ENCODE peak calls at places on chromosomes 7 and 10, in ten cellular contexts. One of them, this sample, is unnamed.

GRCh38 chr10:77737608-77738007 is 100.0 kb upstream of the KCNMA1 start:
- DNase-seq in GM20000: no peak
- DNase-seq in Peyer's patch: no peak
- DNase-seq in fibroblast of pulmonary artery: peak
- DNase-seq in H9: no peak
- DNase-seq in nephron progenitor cell: no peak
- DNase-seq in endothelial cell: no peak
- DNase-seq in coronary artery: no peak
- DNase-seq in H1: no peak
- DNase-seq in OCI-LY7: no peak
- DNase-seq in this sample: no peak

GRCh38 chr7:16428672-16429071 is 7.3 kb upstream of the CRPPA start:
- DNase-seq in GM20000: no peak
- DNase-seq in Peyer's patch: no peak
- DNase-seq in fibroblast of pulmonary artery: peak
- DNase-seq in H9: no peak
- DNase-seq in nephron progenitor cell: no peak
- DNase-seq in endothelial cell: no peak
- DNase-seq in coronary artery: no peak
- DNase-seq in H1: no peak
- DNase-seq in OCI-LY7: no peak
- DNase-seq in this sample: no peak

GRCh38 chr10:104209575-104210198 is 22.5 kb downstream of the CFAP43 start:
- DNase-seq in GM20000: peak
- DNase-seq in Peyer's patch: no peak
- DNase-seq in fibroblast of pulmonary artery: peak
- DNase-seq in H9: peak
- DNase-seq in nephron progenitor cell: peak
- DNase-seq in endothelial cell: peak
- DNase-seq in coronary artery: no peak
- DNase-seq in H1: peak
- DNase-seq in OCI-LY7: peak
- DNase-seq in this sample: no peak

GRCh38 chr10:33465747-33466146 is 131.3 kb upstream of the NRP1 start:
- DNase-seq in GM20000: no peak
- DNase-seq in Peyer's patch: no peak
- DNase-seq in fibroblast of pulmonary artery: no peak
- DNase-seq in H9: no peak
- DNase-seq in nephron progenitor cell: no peak
- DNase-seq in endothelial cell: no peak
- DNase-seq in coronary artery: no peak
- DNase-seq in H1: no peak
- DNase-seq in OCI-LY7: no peak
- DNase-seq in this sample: no peak

GRCh38 chr10:21572578-21572977 is 38.5 kb downstream of the MLLT10 start:
- DNase-seq in GM20000: no peak
- DNase-seq in Peyer's patch: no peak
- DNase-seq in fibroblast of pulmonary artery: peak
- DNase-seq in H9: no peak
- DNase-seq in nephron progenitor cell: no peak
- DNase-seq in endothelial cell: no peak
- DNase-seq in coronary artery: peak
- DNase-seq in H1: no peak
- DNase-seq in OCI-LY7: no peak
- DNase-seq in this sample: no peak

GRCh38 chr10:60894816-60895215 is 49.2 kb downstream of the RHOBTB1 start:
- DNase-seq in GM20000: no peak
- DNase-seq in Peyer's patch: no peak
- DNase-seq in fibroblast of pulmonary artery: peak
- DNase-seq in H9: no peak
- DNase-seq in nephron progenitor cell: no peak
- DNase-seq in endothelial cell: no peak
- DNase-seq in coronary artery: no peak
- DNase-seq in H1: no peak
- DNase-seq in OCI-LY7: no peak
- DNase-seq in this sample: no peak

GRCh38 chr7:130912086-130912909 is 178.3 kb upstream of the KLF14 start:
- DNase-seq in GM20000: no peak
- DNase-seq in Peyer's patch: no peak
- DNase-seq in fibroblast of pulmonary artery: peak
- DNase-seq in H9: no peak
- DNase-seq in nephron progenitor cell: no peak
- DNase-seq in endothelial cell: no peak
- DNase-seq in coronary artery: peak
- DNase-seq in H1: no peak
- DNase-seq in OCI-LY7: peak
- DNase-seq in this sample: no peak

GRCh38 chr10:80460399-80461207 is 6.5 kb downstream of the TSPAN14 start:
- DNase-seq in GM20000: no peak
- DNase-seq in Peyer's patch: peak
- DNase-seq in fibroblast of pulmonary artery: peak
- DNase-seq in H9: peak
- DNase-seq in nephron progenitor cell: no peak
- DNase-seq in endothelial cell: no peak
- DNase-seq in coronary artery: no peak
- DNase-seq in H1: peak
- DNase-seq in OCI-LY7: no peak
- DNase-seq in this sample: peak

GRCh38 chr10:48603421-48604038 is 1.3 kb downstream of the ARHGAP22 start:
- DNase-seq in GM20000: no peak
- DNase-seq in Peyer's patch: no peak
- DNase-seq in fibroblast of pulmonary artery: no peak
- DNase-seq in H9: no peak
- DNase-seq in nephron progenitor cell: no peak
- DNase-seq in endothelial cell: no peak
- DNase-seq in coronary artery: peak
- DNase-seq in H1: peak
- DNase-seq in OCI-LY7: no peak
- DNase-seq in this sample: no peak

DNA sequence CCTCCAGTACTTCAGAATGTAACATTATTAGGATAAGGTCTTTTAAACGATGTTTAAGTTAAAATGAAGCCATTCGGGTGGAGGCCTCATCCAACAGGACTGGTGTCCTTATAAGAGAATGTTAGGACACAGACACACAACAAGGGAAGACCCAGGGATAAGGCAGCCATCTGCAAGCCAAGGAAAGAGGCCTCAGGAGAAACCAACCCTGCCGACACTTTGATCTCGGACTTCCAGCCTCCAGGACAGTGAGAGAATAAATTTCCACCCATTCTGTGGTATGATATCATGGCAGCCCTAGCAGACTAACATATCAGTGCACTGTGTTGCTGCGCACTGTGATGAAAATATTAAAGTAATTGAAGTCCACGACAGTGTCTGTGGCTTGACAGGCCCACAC is 250.8 kb downstream of the COBL start:
- DNase-seq in GM20000: no peak
- DNase-seq in Peyer's patch: no peak
- DNase-seq in fibroblast of pulmonary artery: no peak
- DNase-seq in H9: no peak
- DNase-seq in nephron progenitor cell: no peak
- DNase-seq in endothelial cell: no peak
- DNase-seq in coronary artery: no peak
- DNase-seq in H1: no peak
- DNase-seq in OCI-LY7: no peak
- DNase-seq in this sample: no peak
- TF ChIP-seq CTCF in GM20000: no peak
- TF ChIP-seq CTCF in Peyer's patch: no peak
- TF ChIP-seq CTCF in fibroblast of pulmonary artery: no peak
- TF ChIP-seq CTCF in H9: no peak
- TF ChIP-seq CTCF in nephron progenitor cell: no peak
- TF ChIP-seq CTCF in endothelial cell: no peak
- TF ChIP-seq CTCF in coronary artery: no peak
- TF ChIP-seq CTCF in H1: no peak
- TF ChIP-seq CTCF in OCI-LY7: no peak
- TF ChIP-seq CTCF in this sample: no peak

GRCh38 chr10:63407136-63407662 is 58.6 kb downstream of the JMJD1C start:
- DNase-seq in GM20000: no peak
- DNase-seq in Peyer's patch: no peak
- DNase-seq in fibroblast of pulmonary artery: no peak
- DNase-seq in H9: no peak
- DNase-seq in nephron progenitor cell: no peak
- DNase-seq in endothelial cell: no peak
- DNase-seq in coronary artery: no peak
- DNase-seq in H1: no peak
- DNase-seq in OCI-LY7: no peak
- DNase-seq in this sample: no peak
- TF ChIP-seq CTCF in GM20000: no peak
- TF ChIP-seq CTCF in Peyer's patch: no peak
- TF ChIP-seq CTCF in fibroblast of pulmonary artery: no peak
- TF ChIP-seq CTCF in H9: no peak
- TF ChIP-seq CTCF in nephron progenitor cell: no peak
- TF ChIP-seq CTCF in endothelial cell: no peak
- TF ChIP-seq CTCF in coronary artery: no peak
- TF ChIP-seq CTCF in H1: no peak
- TF ChIP-seq CTCF in OCI-LY7: no peak
- TF ChIP-seq CTCF in this sample: no peak

GRCh38 chr10:137031-137430 is 1.8 kb downstream of the ZMYND11 start:
- DNase-seq in GM20000: peak
- DNase-seq in Peyer's patch: no peak
- DNase-seq in fibroblast of pulmonary artery: peak
- DNase-seq in H9: peak
- DNase-seq in nephron progenitor cell: peak
- DNase-seq in endothelial cell: peak
- DNase-seq in coronary artery: no peak
- DNase-seq in H1: peak
- DNase-seq in OCI-LY7: peak
- DNase-seq in this sample: no peak
- TF ChIP-seq CTCF in GM20000: no peak
- TF ChIP-seq CTCF in Peyer's patch: peak
- TF ChIP-seq CTCF in fibroblast of pulmonary artery: peak
- TF ChIP-seq CTCF in H9: peak
- TF ChIP-seq CTCF in nephron progenitor cell: peak
- TF ChIP-seq CTCF in endothelial cell: peak
- TF ChIP-seq CTCF in coronary artery: no peak
- TF ChIP-seq CTCF in H1: peak
- TF ChIP-seq CTCF in OCI-LY7: peak
- TF ChIP-seq CTCF in this sample: peak

GRCh38 chr10:94591461-94592205 is 46.0 kb downstream of the HELLS start:
- DNase-seq in GM20000: peak
- DNase-seq in Peyer's patch: no peak
- DNase-seq in fibroblast of pulmonary artery: no peak
- DNase-seq in H9: no peak
- DNase-seq in nephron progenitor cell: no peak
- DNase-seq in endothelial cell: no peak
- DNase-seq in coronary artery: no peak
- DNase-seq in H1: no peak
- DNase-seq in OCI-LY7: no peak
- DNase-seq in this sample: no peak
- TF ChIP-seq CTCF in GM20000: no peak
- TF ChIP-seq CTCF in Peyer's patch: no peak
- TF ChIP-seq CTCF in fibroblast of pulmonary artery: no peak
- TF ChIP-seq CTCF in H9: no peak
- TF ChIP-seq CTCF in nephron progenitor cell: no peak
- TF ChIP-seq CTCF in endothelial cell: no peak
- TF ChIP-seq CTCF in coronary artery: no peak
- TF ChIP-seq CTCF in H1: no peak
- TF ChIP-seq CTCF in OCI-LY7: no peak
- TF ChIP-seq CTCF in this sample: no peak

GRCh38 chr7:55526329-55526728 is 46.0 kb downstream of the VOPP1 start:
- DNase-seq in GM20000: no peak
- DNase-seq in Peyer's patch: no peak
- DNase-seq in fibroblast of pulmonary artery: no peak
- DNase-seq in H9: no peak
- DNase-seq in nephron progenitor cell: no peak
- DNase-seq in endothelial cell: no peak
- DNase-seq in coronary artery: no peak
- DNase-seq in H1: no peak
- DNase-seq in OCI-LY7: no peak
- DNase-seq in this sample: no peak

GRCh38 chr7:55522268-55522902 is 49.9 kb downstream of the VOPP1 start:
- DNase-seq in GM20000: no peak
- DNase-seq in Peyer's patch: no peak
- DNase-seq in fibroblast of pulmonary artery: no peak
- DNase-seq in H9: no peak
- DNase-seq in nephron progenitor cell: no peak
- DNase-seq in endothelial cell: no peak
- DNase-seq in coronary artery: no peak
- DNase-seq in H1: no peak
- DNase-seq in OCI-LY7: no peak
- DNase-seq in this sample: no peak

GRCh38 chr7:55526770-55527169 is 45.5 kb downstream of the VOPP1 start:
- DNase-seq in GM20000: peak
- DNase-seq in Peyer's patch: no peak
- DNase-seq in fibroblast of pulmonary artery: no peak
- DNase-seq in H9: peak
- DNase-seq in nephron progenitor cell: peak
- DNase-seq in endothelial cell: no peak
- DNase-seq in coronary artery: no peak
- DNase-seq in H1: no peak
- DNase-seq in OCI-LY7: peak
- DNase-seq in this sample: no peak

GRCh38 chr7:55523366-55523765 is 48.9 kb downstream of the VOPP1 start:
- DNase-seq in GM20000: no peak
- DNase-seq in Peyer's patch: no peak
- DNase-seq in fibroblast of pulmonary artery: no peak
- DNase-seq in H9: no peak
- DNase-seq in nephron progenitor cell: no peak
- DNase-seq in endothelial cell: no peak
- DNase-seq in coronary artery: no peak
- DNase-seq in H1: no peak
- DNase-seq in OCI-LY7: no peak
- DNase-seq in this sample: no peak

DNA sequence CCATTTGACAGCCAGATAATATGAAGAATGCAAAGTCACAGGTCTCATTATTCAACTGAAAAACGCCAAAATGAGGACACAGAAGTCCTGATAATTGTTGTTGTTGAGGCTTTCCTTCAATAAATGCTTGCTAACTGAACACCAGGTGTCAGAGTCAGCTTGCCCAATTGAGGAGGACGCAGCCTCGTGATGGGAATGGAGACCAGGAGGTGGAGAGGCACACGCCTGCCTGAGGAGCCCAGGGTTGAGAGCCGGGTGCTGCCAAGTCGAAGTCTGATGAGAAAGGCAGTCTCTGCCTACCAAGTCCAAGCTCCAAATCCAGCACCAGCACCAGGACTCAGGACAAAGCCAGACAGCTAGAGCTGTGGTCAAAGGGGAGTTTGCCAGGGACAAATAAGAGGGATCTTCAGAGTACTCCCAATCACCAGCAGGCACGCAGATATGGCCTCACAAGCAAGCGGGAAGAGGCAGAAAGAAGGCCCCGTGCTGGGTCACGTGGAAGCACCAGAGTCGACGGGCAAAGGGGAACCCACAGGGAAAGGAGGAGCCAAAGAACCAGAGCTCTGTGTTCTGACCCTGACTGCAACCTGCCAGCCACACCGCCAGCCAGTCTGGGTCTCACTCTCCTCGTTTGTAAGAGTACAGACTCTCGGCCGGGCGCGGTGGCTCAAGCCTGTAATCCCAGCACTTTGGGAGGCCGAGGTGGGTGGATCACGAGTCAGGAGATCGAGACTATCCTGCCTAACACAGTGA is 47.6 kb downstream of the VOPP1 start:
- DNase-seq in GM20000: no peak
- DNase-seq in Peyer's patch: no peak
- DNase-seq in fibroblast of pulmonary artery: no peak
- DNase-seq in H9: no peak
- DNase-seq in nephron progenitor cell: no peak
- DNase-seq in endothelial cell: no peak
- DNase-seq in coronary artery: no peak
- DNase-seq in H1: no peak
- DNase-seq in OCI-LY7: no peak
- DNase-seq in this sample: no peak
- TF ChIP-seq CTCF in GM20000: no peak
- TF ChIP-seq CTCF in Peyer's patch: no peak
- TF ChIP-seq CTCF in fibroblast of pulmonary artery: no peak
- TF ChIP-seq CTCF in H9: no peak
- TF ChIP-seq CTCF in nephron progenitor cell: no peak
- TF ChIP-seq CTCF in endothelial cell: no peak
- TF ChIP-seq CTCF in coronary artery: no peak
- TF ChIP-seq CTCF in H1: no peak
- TF ChIP-seq CTCF in OCI-LY7: peak
- TF ChIP-seq CTCF in this sample: no peak

GRCh38 chr10:14547826-14548225 is 217.1 kb upstream of the FRMD4A start:
- DNase-seq in GM20000: no peak
- DNase-seq in Peyer's patch: no peak
- DNase-seq in fibroblast of pulmonary artery: no peak
- DNase-seq in H9: no peak
- DNase-seq in nephron progenitor cell: no peak
- DNase-seq in endothelial cell: peak
- DNase-seq in coronary artery: no peak
- DNase-seq in H1: peak
- DNase-seq in OCI-LY7: peak
- DNase-seq in this sample: no peak
- TF ChIP-seq CTCF in GM20000: no peak
- TF ChIP-seq CTCF in Peyer's patch: no peak
- TF ChIP-seq CTCF in fibroblast of pulmonary artery: peak
- TF ChIP-seq CTCF in H9: peak
- TF ChIP-seq CTCF in nephron progenitor cell: peak
- TF ChIP-seq CTCF in endothelial cell: peak
- TF ChIP-seq CTCF in coronary artery: no peak
- TF ChIP-seq CTCF in H1: peak
- TF ChIP-seq CTCF in OCI-LY7: peak
- TF ChIP-seq CTCF in this sample: peak